ENCODE peak calls at places on chromosomes 12 and 14, in ten cellular contexts. Q is activated CD4-positive, CD25-positive, alpha-beta regulatory T cell treated with anti-CD3 and anti-CD28 coated beads, Interleukin-2, amount 50 U/mL, for 24 hours; O is effector memory CD8-positive, alpha-beta T cell; L is right cardiac atrium; T is PC-3; N is activated CD8-positive, alpha-beta T cell treated with anti-CD3 and anti-CD28 coated beads, Interleukin-2, amount 10 ng/mL, durations not matched to agents 7 days and 5 days; D is RWPE2; G is foreskin keratinocyte; C is activated CD8-positive, alpha-beta memory T cell treated with anti-CD3 and anti-CD28 coated beads, Interleukin-2, amount 10 ng/mL, durations not matched to agents 7 days and 5 days; V is Right ventricle myocardium superior. M is an unnamed sample.

GRCh38 chr14:24285351-24285750 is 14.0 kb upstream of the RABGGTA start:
- ATAC-seq in Q (no peak), O (no peak), L (no peak), T (no peak), N (no peak), D (peak), G (peak), C (no peak), V (no peak), M (no peak)

GRCh38 chr12:54412786-54413185 is 6.3 kb downstream of the ITGA5 start:
- ATAC-seq in Q (peak), O (peak), L (peak), T (no peak), N (peak), D (no peak), G (no peak), C (peak), V (peak), M (peak)

GRCh38 chr14:68418192-68419118 is 374.4 kb downstream of the ZFP36L1 start:
- ATAC-seq in Q (no peak), O (no peak), L (no peak), T (no peak), N (no peak), D (peak), G (no peak), C (no peak), V (no peak), M (no peak)

GRCh38 chr12:109550310-109550680 is 23.0 kb downstream of the MMAB start:
- ATAC-seq in Q (no peak), O (no peak), L (no peak), T (no peak), N (no peak), D (no peak), G (no peak), C (no peak), V (no peak), M (no peak)

GRCh38 chr12:100468126-100468525 is 5.5 kb upstream of the NR1H4 start:
- ATAC-seq in Q (no peak), O (no peak), L (no peak), T (no peak), N (no peak), D (no peak), G (no peak), C (no peak), V (no peak), M (no peak)

GRCh38 chr12:130336723-130337475 is 788 bp upstream of the PIWIL1 start:
- ATAC-seq in Q (no peak), O (no peak), L (no peak), T (no peak), N (no peak), D (no peak), G (no peak), C (no peak), V (no peak), M (no peak)

GRCh38 chr12:12178545-12178944 is 88.3 kb downstream of the LRP6 start:
- ATAC-seq in Q (no peak), O (no peak), L (no peak), T (no peak), N (no peak), D (no peak), G (no peak), C (no peak), V (no peak), M (peak)

GRCh38 chr12:20560935-20561334 is 134.2 kb upstream of the SLCO1C1 start:
- ATAC-seq in Q (no peak), O (no peak), L (peak), T (no peak), N (no peak), D (no peak), G (no peak), C (no peak), V (peak), M (no peak)

GRCh38 chr12:97910559-97910958 is 448.0 kb downstream of the RMST start:
- ATAC-seq in Q (no peak), O (no peak), L (peak), T (no peak), N (no peak), D (no peak), G (no peak), C (no peak), V (no peak), M (no peak)

GRCh38 chr14:100283984-100284881 is 22.0 kb downstream of the SLC25A29 start:
- ATAC-seq in Q (no peak), O (no peak), L (no peak), T (no peak), N (no peak), D (no peak), G (no peak), C (no peak), V (no peak), M (no peak)

GRCh38 chr14:64649383-64649998 is 54.7 kb upstream of the PLEKHG3 start:
- ATAC-seq in Q (no peak), O (no peak), L (no peak), T (no peak), N (no peak), D (no peak), G (no peak), C (no peak), V (peak), M (no peak)

GRCh38 chr12:85713368-85713767 is 122.8 kb downstream of the RASSF9 start:
- ATAC-seq in Q (no peak), O (no peak), L (peak), T (no peak), N (no peak), D (no peak), G (no peak), C (no peak), V (peak), M (no peak)

GRCh38 chr12:52495385-52495784 is 2.3 kb upstream of the KRT6A start:
- ATAC-seq in Q (no peak), O (no peak), L (no peak), T (peak), N (no peak), D (peak), G (peak), C (no peak), V (no peak), M (no peak)

GRCh38 chr12:56657416-56658379 is 11.9 kb upstream of the ATP5F1B start:
- ATAC-seq in Q (peak), O (no peak), L (no peak), T (no peak), N (peak), D (peak), G (peak), C (peak), V (no peak), M (no peak)

GRCh38 chr12:58812229-58812628 is 108.1 kb downstream of the LRIG3 start:
- ATAC-seq in Q (no peak), O (no peak), L (no peak), T (no peak), N (no peak), D (no peak), G (no peak), C (no peak), V (peak), M (no peak)

GRCh38 chr12:49824416-49824815 is 3.8 kb downstream of the NCKAP5L start:
- ATAC-seq in Q (no peak), O (no peak), L (no peak), T (no peak), N (no peak), D (no peak), G (no peak), C (no peak), V (no peak), M (no peak)

GRCh38 chr14:88044129-88044727 is 39.3 kb downstream of the GPR65 start:
- ATAC-seq in Q (no peak), O (no peak), L (no peak), T (peak), N (no peak), D (peak), G (no peak), C (no peak), V (no peak), M (no peak)

GRCh38 chr12:28089363-28089762 is 100.9 kb upstream of the CCDC91 start:
- ATAC-seq in Q (no peak), O (no peak), L (no peak), T (peak), N (no peak), D (no peak), G (peak), C (no peak), V (no peak), M (peak)

GRCh38 chr12:51322452-51322851 is 1.5 kb downstream of the BIN2 start:
- ATAC-seq in Q (peak), O (no peak), L (no peak), T (no peak), N (no peak), D (no peak), G (no peak), C (no peak), V (no peak), M (no peak)

GRCh38 chr14:91837076-91837475 is 30.3 kb downstream of the TC2N start:
- ATAC-seq in Q (no peak), O (no peak), L (peak), T (no peak), N (no peak), D (no peak), G (no peak), C (no peak), V (no peak), M (no peak)

GRCh38 chr14:102020058-102020971 is 55.9 kb downstream of the DYNC1H1 start:
- ATAC-seq in Q (peak), O (peak), L (no peak), T (peak), N (peak), D (peak), G (peak), C (peak), V (no peak), M (peak)

GRCh38 chr12:26636710-26637328 is 196.2 kb downstream of the ITPR2 start:
- ATAC-seq in Q (no peak), O (no peak), L (no peak), T (peak), N (no peak), D (peak), G (peak), C (no peak), V (no peak), M (peak)

GRCh38 chr12:24909667-24910066 is 39.2 kb downstream of the BCAT1 start:
- ATAC-seq in Q (peak), O (no peak), L (peak), T (no peak), N (no peak), D (peak), G (peak), C (no peak), V (peak), M (peak)

GRCh38 chr14:103207404-103208072 is 84.3 kb downstream of the TNFAIP2 start:
- ATAC-seq in Q (no peak), O (no peak), L (peak), T (no peak), N (no peak), D (peak), G (peak), C (no peak), V (peak), M (peak)

GRCh38 chr14:63273091-63273490 is 45.6 kb downstream of the GPHB5 start:
- ATAC-seq in Q (no peak), O (no peak), L (no peak), T (no peak), N (no peak), D (no peak), G (no peak), C (no peak), V (peak), M (no peak)

GRCh38 chr12:130258863-130259262 is 78.8 kb upstream of the PIWIL1 start:
- ATAC-seq in Q (no peak), O (no peak), L (no peak), T (no peak), N (no peak), D (no peak), G (no peak), C (no peak), V (no peak), M (no peak)

GRCh38 chr14:53325176-53325806 is 172.2 kb upstream of the DDHD1 start:
- ATAC-seq in Q (no peak), O (no peak), L (no peak), T (peak), N (peak), D (peak), G (peak), C (no peak), V (no peak), M (no peak)

GRCh38 chr14:94581127-94581999 is at the start of gene SERPINA5:
- ATAC-seq in Q (no peak), O (no peak), L (peak), T (no peak), N (no peak), D (peak), G (no peak), C (no peak), V (peak), M (peak)

GRCh38 chr12:40942326-40942725 is 245.8 kb upstream of the PDZRN4 start:
- ATAC-seq in Q (no peak), O (no peak), L (no peak), T (no peak), N (no peak), D (peak), G (no peak), C (no peak), V (no peak), M (peak)

GRCh38 chr12:78914859-78915331 is 50.3 kb downstream of the SYT1 start:
- ATAC-seq in Q (no peak), O (no peak), L (no peak), T (no peak), N (no peak), D (peak), G (peak), C (no peak), V (no peak), M (no peak)

GRCh38 chr12:111359231-111359913 is 9.5 kb downstream of the PHETA1 start:
- ATAC-seq in Q (peak), O (no peak), L (no peak), T (no peak), N (peak), D (no peak), G (no peak), C (peak), V (no peak), M (no peak)